ENCODE peak calls at places on chromosomes 4 and X, in seven cellular contexts. B, D, L, F, P, J and S are unnamed samples.

GRCh38 chr4:72312032-72312650 is 256.9 kb downstream of the ADAMTS3 start:
- DNase-seq in B (peak; percentile 56), D (peak; percentile 90), L (peak; percentile 98), F (no peak), P (peak; percentile 97), J (peak; percentile 85), S (peak; percentile 93)

GRCh38 chr4:55323375-55323774 is 22.7 kb upstream of the SRD5A3 start:
- DNase-seq in B (no peak), D (no peak), L (no peak), F (no peak), P (no peak), J (peak; percentile 22), S (no peak)

GRCh38 chr4:158186815-158187214 is 14.0 kb upstream of the GASK1B start:
- DNase-seq in B (no peak), D (no peak), L (no peak), F (no peak), P (no peak), J (no peak), S (no peak)

GRCh38 chr4:54719378-54719777 is 61.6 kb downstream of the KIT start:
- DNase-seq in B (no peak), D (no peak), L (no peak), F (no peak), P (no peak), J (no peak), S (peak; percentile 4)

GRCh38 chr4:91590242-91590641 is 713.5 kb upstream of the GRID2 start:
- DNase-seq in B (no peak), D (no peak), L (no peak), F (no peak), P (no peak), J (no peak), S (no peak)

GRCh38 chr4:72323227-72323626 is 245.8 kb downstream of the ADAMTS3 start:
- DNase-seq in B (no peak), D (no peak), L (no peak), F (no peak), P (no peak), J (peak; percentile 22), S (peak; percentile 22)

GRCh38 chrX:55787063-55787462 is 69.5 kb downstream of the RRAGB start:
- DNase-seq in B (no peak), D (no peak), L (no peak), F (no peak), P (peak; percentile 10), J (peak; percentile 1), S (no peak)

GRCh38 chr4:16532240-16532990 is 306.1 kb upstream of the TAPT1 start:
- DNase-seq in B (no peak), D (peak; percentile 96), L (peak; percentile 1), F (no peak), P (peak; percentile 92), J (peak; percentile 47), S (peak; percentile 96)

GRCh38 chrX:85379174-85379907 is at the start of gene POF1B:
- DNase-seq in B (no peak), D (no peak), L (peak; percentile 25), F (no peak), P (no peak), J (no peak), S (no peak)

GRCh38 chr4:80307183-80307735 is 28.3 kb upstream of the CFAP299 start:
- DNase-seq in B (no peak), D (no peak), L (peak; percentile 21), F (no peak), P (peak; percentile 83), J (no peak), S (peak; percentile 85)

GRCh38 chrX:42680651-42681050 is 97.3 kb downstream of the PPP1R2C start:
- DNase-seq in B (peak; percentile 57), D (peak; percentile 8), L (no peak), F (no peak), P (no peak), J (no peak), S (peak; percentile 12)

GRCh38 chr4:87066403-87067119 is 131.8 kb downstream of the AFF1 start:
- DNase-seq in B (peak; percentile 39), D (no peak), L (no peak), F (no peak), P (no peak), J (no peak), S (no peak)

GRCh38 chr4:14225683-14226207 is 598.2 kb upstream of the BOD1L1 start:
- DNase-seq in B (no peak), D (no peak), L (no peak), F (peak; percentile 19), P (no peak), J (peak; percentile 50), S (no peak)

GRCh38 chr4:53601251-53601764 is 10.0 kb upstream of the LNX1 start:
- DNase-seq in B (peak; percentile 66), D (no peak), L (no peak), F (peak; percentile 6), P (peak; percentile 36), J (peak; percentile 46), S (no peak)

GRCh38 chr4:143338313-143338712 is 1.6 kb downstream of the GAB1 start:
- DNase-seq in B (no peak), D (no peak), L (no peak), F (no peak), P (peak; percentile 25), J (peak; percentile 48), S (no peak)

GRCh38 chrX:53595266-53595810 is 91.2 kb downstream of the HUWE1 start:
- DNase-seq in B (no peak), D (no peak), L (no peak), F (no peak), P (peak; percentile 8), J (no peak), S (no peak)

GRCh38 chr4:107665001-107665400 is 55.0 kb downstream of the PAPSS1 start:
- DNase-seq in B (no peak), D (no peak), L (no peak), F (no peak), P (peak; percentile 45), J (no peak), S (peak; percentile 52)

GRCh38 chrX:6694977-6695376 is 160.1 kb upstream of the VCX3A start:
- DNase-seq in B (no peak), D (no peak), L (no peak), F (peak; percentile 77), P (no peak), J (no peak), S (no peak)

GRCh38 chr4:169657470-169658107 is 37.2 kb downstream of the CLCN3 start:
- DNase-seq in B (no peak), D (no peak), L (no peak), F (no peak), P (no peak), J (no peak), S (no peak)

GRCh38 chrX:119853449-119853848 is 686 bp upstream of the UPF3B start:
- DNase-seq in B (peak; percentile 5), D (no peak), L (no peak), F (no peak), P (peak; percentile 34), J (no peak), S (no peak)

GRCh38 chr4:71188197-71188625 is 150.6 kb upstream of the SLC4A4 start:
- DNase-seq in B (peak; percentile 19), D (peak; percentile 39), L (no peak), F (no peak), P (peak; percentile 30), J (no peak), S (no peak)

GRCh38 chr4:149790172-149790907 is 25.3 kb downstream of the IQCM start:
- DNase-seq in B (no peak), D (peak; percentile 32), L (peak; percentile 41), F (no peak), P (no peak), J (peak; percentile 14), S (no peak)

DNA sequence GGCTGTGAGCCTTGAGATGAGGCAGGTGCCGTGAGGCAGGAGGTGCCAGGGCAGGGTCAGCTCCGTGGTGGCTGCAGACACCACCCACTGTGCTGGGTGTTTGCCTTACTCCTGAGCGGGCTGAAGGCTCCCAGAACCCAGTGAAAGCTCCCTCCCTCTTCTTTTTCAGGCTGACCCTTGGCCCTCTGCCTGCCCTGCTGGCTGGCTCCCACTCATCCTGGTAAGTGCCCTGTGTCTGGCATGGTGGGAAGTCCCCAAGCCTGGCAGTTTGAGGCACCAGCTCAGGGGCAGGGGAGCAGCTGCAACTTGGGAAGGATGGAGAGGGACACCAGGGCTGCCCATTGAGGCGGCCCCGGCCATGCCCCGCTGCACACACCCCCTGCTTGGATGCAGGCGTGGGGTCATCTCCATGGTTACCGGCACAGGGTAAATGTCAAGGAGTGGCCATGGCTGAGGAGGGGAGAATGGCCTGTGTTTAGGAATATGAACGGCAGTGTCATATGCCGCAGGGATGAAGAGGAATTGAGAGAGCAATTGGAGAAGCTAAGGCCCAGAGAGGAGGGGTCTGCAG is 16.8 kb downstream of the SH3BP2 start:
- DNase-seq in B (no peak), D (no peak), L (no peak), F (no peak), P (no peak), J (no peak), S (no peak)
- H3K9ac ChIP-seq in B (no peak overlapping the region), D (no peak overlapping the region), L (no peak overlapping the region), F (no peak overlapping the region), P (no peak overlapping the region), J (no peak overlapping the region), S (no peak overlapping the region)

GRCh38 chr4:182576609-182577289 is 333.5 kb downstream of the TENM3 start:
- DNase-seq in B (peak; percentile 33), D (no peak), L (no peak), F (no peak), P (no peak), J (no peak), S (peak; percentile 44)

GRCh38 chr4:182577411-182577810 is 334.2 kb downstream of the TENM3 start:
- DNase-seq in B (no peak), D (no peak), L (no peak), F (no peak), P (no peak), J (no peak), S (peak; percentile 63)

GRCh38 chr4:182575225-182575624 is 332.0 kb downstream of the TENM3 start:
- DNase-seq in B (peak; percentile 54), D (no peak), L (no peak), F (no peak), P (no peak), J (no peak), S (no peak)

GRCh38 chr4:182578402-182578801 is 335.2 kb downstream of the TENM3 start:
- DNase-seq in B (no peak), D (peak; percentile 42), L (peak; percentile 84), F (no peak), P (peak; percentile 64), J (peak; percentile 61), S (peak; percentile 96)

GRCh38 chr4:182574706-182575105 is 331.5 kb downstream of the TENM3 start:
- DNase-seq in B (no peak), D (no peak), L (no peak), F (no peak), P (no peak), J (no peak), S (no peak)
- TF ChIP-seq EZH2 in B (no peak), D (no peak), L (no peak), F (no peak), P (no peak), J (no peak), S (no peak)

DNA sequence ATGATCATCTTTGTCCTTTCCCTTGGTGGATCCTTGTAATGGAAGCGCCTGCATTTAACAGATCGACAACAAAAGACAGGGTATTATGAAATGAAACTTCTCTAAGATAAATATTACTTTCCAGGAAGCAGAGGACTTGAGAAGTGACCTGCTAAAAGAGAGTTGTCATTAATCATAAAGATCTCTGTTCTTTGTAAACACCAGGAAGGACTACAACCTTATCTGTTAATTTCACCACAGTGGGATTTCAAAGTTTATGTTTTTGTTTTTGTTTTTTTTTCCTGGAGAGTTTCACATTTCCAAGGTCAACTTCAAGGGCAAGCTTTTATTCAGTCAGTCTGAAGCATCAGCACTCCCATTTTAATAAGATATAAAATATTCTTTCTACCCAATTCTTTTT is 170.9 kb downstream of the RCHY1 start:
- DNase-seq in B (no peak), D (peak; percentile 67), L (no peak), F (no peak), P (no peak), J (no peak), S (no peak)
- H2AFZ ChIP-seq in B (no peak overlapping the region), D (no peak overlapping the region), L (no peak overlapping the region), F (no peak overlapping the region), P (no peak overlapping the region), J (no peak overlapping the region), S (no peak overlapping the region)

GRCh38 chr4:37682701-37683401 is 3.3 kb downstream of the RELL1 start:
- DNase-seq in B (no peak), D (no peak), L (peak; percentile 24), F (peak; percentile 65), P (no peak), J (no peak), S (no peak)
- H3K9ac ChIP-seq in B (no peak overlapping the region), D (no peak overlapping the region), L (no peak overlapping the region), F (peak overlapping the region; percentile 25), P (no peak overlapping the region), J (no peak overlapping the region), S (no peak overlapping the region)